ENCODE peak calls at places on chromosomes 13 and 19, in five cellular contexts. W is adrenal gland, B is H1, U is heart right ventricle, X is astrocyte of the spinal cord. I is an unnamed sample.

GRCh38 chr13:99813346-99814095 is 158.0 kb downstream of the ZIC5 start:
- DNase-seq in W (no peak), B (no peak), U (no peak), X (no peak), I (no peak)

GRCh38 chr19:4183967-4184717 is 1.7 kb downstream of the ANKRD24 start:
- DNase-seq in W (no peak), B (no peak), U (no peak), X (no peak), I (no peak)

GRCh38 chr19:49407079-49407478 is 16.2 kb downstream of the PTH2 start:
- DNase-seq in W (no peak), B (no peak), U (no peak), X (no peak), I (no peak)

GRCh38 chr19:38538793-38539528 is 78.8 kb downstream of the MAP4K1 start:
- DNase-seq in W (no peak), B (no peak), U (no peak), X (no peak), I (no peak)

GRCh38 chr19:6608950-6609349 is 18.0 kb upstream of the CD70 start:
- DNase-seq in W (no peak), B (no peak), U (no peak), X (no peak), I (no peak)

GRCh38 chr13:41458187-41458938 is 1.0 kb downstream of the RGCC start:
- DNase-seq in W (no peak), B (no peak), U (no peak), X (peak), I (no peak)

GRCh38 chr19:49340865-49341718 is 5.9 kb downstream of the CD37 start:
- DNase-seq in W (no peak), B (no peak), U (no peak), X (no peak), I (no peak)

GRCh38 chr13:99433543-99434075 is 67.7 kb upstream of the TM9SF2 start:
- DNase-seq in W (no peak), B (no peak), U (no peak), X (no peak), I (no peak)

GRCh38 chr19:34104099-34104498 is 68.2 kb upstream of the LSM14A start:
- DNase-seq in W (no peak), B (no peak), U (no peak), X (no peak), I (no peak)

GRCh38 chr13:70107498-70108271 is at the start of gene ATXN8OS:
- DNase-seq in W (no peak), B (no peak), U (no peak), X (peak), I (no peak)

GRCh38 chr13:45838171-45838745 is 13.3 kb downstream of the SIAH3 start:
- DNase-seq in W (no peak), B (no peak), U (no peak), X (no peak), I (no peak)

GRCh38 chr19:18477042-18477760 is 39.3 kb upstream of the ISYNA1 start:
- DNase-seq in W (no peak), B (no peak), U (no peak), X (no peak), I (no peak)

GRCh38 chr19:44303976-44304568 is 753 bp downstream of the ZNF235 start:
- DNase-seq in W (peak), B (no peak), U (no peak), X (peak), I (no peak)

GRCh38 chr19:19461671-19462622 is 53.4 kb downstream of the TSSK6 start:
- DNase-seq in W (peak), B (peak), U (peak), X (peak), I (no peak)

GRCh38 chr13:53174550-53174949 is 145.9 kb downstream of the OLFM4 start:
- DNase-seq in W (no peak), B (no peak), U (no peak), X (no peak), I (no peak)

GRCh38 chr19:18091217-18091608 is 4.5 kb upstream of the IL12RB1 start:
- DNase-seq in W (peak), B (no peak), U (peak), X (no peak), I (no peak)

GRCh38 chr13:108572782-108573211 is 56.6 kb upstream of the MYO16 start:
- DNase-seq in W (no peak), B (no peak), U (no peak), X (no peak), I (no peak)

GRCh38 chr19:7815325-7815724 is 14.7 kb upstream of the EVI5L start:
- DNase-seq in W (no peak), B (no peak), U (no peak), X (no peak), I (no peak)

GRCh38 chr13:113058129-113058987 is 47.2 kb upstream of the F7 start:
- DNase-seq in W (no peak), B (no peak), U (no peak), X (no peak), I (no peak)

GRCh38 chr19:5578094-5578846 is 10.5 kb upstream of the TINCR start:
- DNase-seq in W (peak), B (no peak), U (peak), X (no peak), I (no peak)
- H3K4me3 ChIP-seq in W (no peak), B (peak), U (no peak), X (no peak), I (peak)

GRCh38 chr19:53131085-53131484 is 1.6 kb downstream of the ZNF415 start:
- DNase-seq in W (peak), B (no peak), U (no peak), X (no peak), I (no peak)

GRCh38 chr19:53130506-53130905 is 2.2 kb downstream of the ZNF415 start:
- DNase-seq in W (peak), B (no peak), U (peak), X (no peak), I (no peak)

GRCh38 chr19:53131732-53132131 is 978 bp downstream of the ZNF415 start:
- DNase-seq in W (peak), B (no peak), U (no peak), X (no peak), I (no peak)

GRCh38 chr19:53136432-53136831 is 3.7 kb upstream of the ZNF415 start:
- DNase-seq in W (no peak), B (no peak), U (no peak), X (no peak), I (no peak)

GRCh38 chr19:53132231-53132991 is at the start of gene ZNF415:
- DNase-seq in W (peak), B (peak), U (peak), X (peak), I (peak)
- H3K4me3 ChIP-seq in W (peak), B (peak), U (peak), X (peak), I (peak)

DNA sequence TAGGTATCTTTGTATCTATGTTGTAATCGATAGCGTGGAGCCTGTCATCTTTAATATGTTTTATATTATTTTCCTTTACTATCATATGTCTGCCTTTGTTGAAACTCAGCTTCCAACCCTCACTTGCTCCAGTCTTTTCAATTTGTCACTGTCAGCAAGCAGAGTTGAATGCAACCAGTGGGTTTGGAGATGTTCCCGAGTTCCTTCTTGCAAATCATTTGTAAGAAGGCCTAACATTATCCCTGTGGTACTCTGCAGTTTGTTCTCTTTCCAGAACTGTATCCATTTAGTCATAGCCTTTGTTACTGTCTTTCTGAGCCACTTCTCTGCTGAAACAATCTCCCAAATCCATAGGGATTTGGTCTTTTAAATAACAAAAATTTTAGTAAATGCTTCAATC is 41.8 kb downstream of the RNASEH2B start:
- DNase-seq in W (no peak), B (no peak), U (no peak), X (peak), I (no peak)
- H3K4me3 ChIP-seq in W (no peak), B (no peak), U (no peak), X (no peak), I (no peak)

DNA sequence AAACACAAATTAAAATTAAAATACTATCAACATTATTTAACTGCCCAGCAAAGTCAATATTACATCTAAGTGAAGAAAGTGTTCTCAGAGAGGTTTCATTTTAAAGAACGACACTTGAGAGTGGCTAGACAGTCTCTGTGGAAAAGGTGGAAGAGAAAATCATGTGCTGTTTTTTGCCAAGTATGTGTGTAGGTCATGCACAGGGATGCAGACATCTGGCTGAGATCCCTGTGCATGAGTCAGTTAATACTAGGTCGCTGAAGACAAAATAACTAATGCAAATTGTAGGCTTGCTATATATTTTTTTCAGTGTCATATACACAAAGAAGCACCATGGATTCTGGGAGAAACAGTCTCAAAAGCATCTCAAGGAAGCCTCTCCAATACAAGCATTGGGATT is 44.3 kb upstream of the ENOX1 start:
- DNase-seq in W (no peak), B (no peak), U (no peak), X (peak), I (no peak)
- H3K4me3 ChIP-seq in W (no peak), B (no peak), U (no peak), X (no peak), I (no peak)

DNA sequence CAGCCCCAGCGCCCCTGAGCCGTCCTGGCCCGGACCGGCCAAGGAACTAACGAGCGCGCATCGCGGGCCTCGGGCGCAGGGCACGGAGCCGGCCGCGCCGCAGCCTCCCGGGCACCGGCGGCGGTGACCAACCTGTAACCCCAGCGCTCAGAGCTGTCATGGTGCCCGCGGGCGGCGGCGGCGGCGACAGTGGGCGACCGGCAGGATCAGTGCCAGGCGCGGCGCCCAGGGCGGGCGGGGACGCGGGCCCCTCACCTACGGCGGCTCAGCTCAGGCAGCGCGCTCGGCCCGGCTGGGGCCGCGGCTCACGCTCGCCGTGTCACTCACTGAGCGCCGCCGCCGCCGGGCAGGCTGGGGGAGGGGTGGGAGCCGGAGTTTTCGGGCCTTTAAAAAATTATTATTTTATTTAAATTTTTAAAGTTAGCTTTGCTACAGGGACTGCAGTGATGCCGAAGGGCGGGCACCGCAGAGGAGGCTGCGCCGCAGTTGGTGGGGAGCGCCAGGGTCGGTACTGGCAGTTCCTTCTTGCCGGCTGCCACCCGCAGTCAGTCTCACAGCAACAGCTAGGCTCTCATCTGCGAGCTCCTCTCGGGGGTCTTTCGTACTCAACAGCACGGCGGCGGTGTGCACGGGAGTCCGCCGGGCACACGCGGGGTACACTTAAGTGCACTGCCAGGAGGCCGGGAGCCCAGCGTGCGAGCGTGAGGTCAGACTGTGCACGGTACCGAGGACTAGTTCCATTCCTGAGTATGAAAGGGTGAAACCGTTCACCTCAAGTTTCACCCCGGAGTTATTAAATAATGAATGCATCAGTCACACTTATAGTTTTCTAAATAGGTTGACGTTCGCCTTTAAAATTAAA is at the start of gene NALCN:
- DNase-seq in W (peak), B (no peak), U (no peak), X (peak), I (no peak)
- H3K4me3 ChIP-seq in W (peak), B (peak), U (peak), X (peak), I (peak)

DNA sequence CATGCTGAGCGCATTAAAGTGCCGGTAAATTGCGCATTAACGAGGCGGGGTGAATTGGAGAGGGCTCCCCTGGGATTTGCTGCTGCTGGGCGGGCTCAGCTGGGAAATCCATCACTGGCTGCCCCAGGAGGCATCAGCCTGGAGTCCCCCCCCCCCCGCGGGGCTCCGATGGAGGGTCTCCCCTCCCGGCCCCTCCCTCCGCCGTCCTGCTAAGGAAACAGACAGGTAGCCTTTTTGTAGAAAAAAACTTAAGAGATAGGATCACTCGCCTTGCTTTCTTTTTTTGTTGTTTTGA is 6.8 kb downstream of the TLE6 start:
- DNase-seq in W (peak), B (no peak), U (no peak), X (no peak), I (peak)
- H3K4me3 ChIP-seq in W (peak), B (no peak), U (peak), X (peak), I (peak)

DNA sequence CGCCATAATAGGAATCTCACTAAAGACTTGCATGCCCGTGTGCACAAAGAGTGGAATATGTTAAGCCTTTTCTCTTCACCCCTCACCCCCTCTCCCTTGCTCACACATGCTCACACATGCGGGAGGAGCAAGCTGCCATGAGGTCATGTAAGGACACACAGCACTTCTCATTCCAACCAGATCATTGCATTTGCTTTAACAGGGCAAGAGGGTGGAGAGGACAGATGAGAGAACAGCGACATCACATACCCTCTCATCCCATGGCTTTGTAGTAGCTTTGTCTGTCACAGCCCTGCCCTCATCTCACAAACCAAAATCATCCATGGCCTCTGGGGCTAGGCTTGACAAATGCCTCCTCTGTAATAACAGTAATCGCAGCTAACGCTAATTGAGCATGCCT is 145.6 kb upstream of the FRY start:
- DNase-seq in W (no peak), B (no peak), U (peak), X (no peak), I (no peak)
- H3K4me3 ChIP-seq in W (no peak), B (no peak), U (no peak), X (no peak), I (no peak)

GRCh38 chr19:42170052-42170451 is 37.8 kb upstream of the POU2F2 start:
- DNase-seq in W (no peak), B (no peak), U (no peak), X (no peak), I (no peak)
- H3K4me3 ChIP-seq in W (no peak), B (no peak), U (no peak), X (no peak), I (no peak)

DNA sequence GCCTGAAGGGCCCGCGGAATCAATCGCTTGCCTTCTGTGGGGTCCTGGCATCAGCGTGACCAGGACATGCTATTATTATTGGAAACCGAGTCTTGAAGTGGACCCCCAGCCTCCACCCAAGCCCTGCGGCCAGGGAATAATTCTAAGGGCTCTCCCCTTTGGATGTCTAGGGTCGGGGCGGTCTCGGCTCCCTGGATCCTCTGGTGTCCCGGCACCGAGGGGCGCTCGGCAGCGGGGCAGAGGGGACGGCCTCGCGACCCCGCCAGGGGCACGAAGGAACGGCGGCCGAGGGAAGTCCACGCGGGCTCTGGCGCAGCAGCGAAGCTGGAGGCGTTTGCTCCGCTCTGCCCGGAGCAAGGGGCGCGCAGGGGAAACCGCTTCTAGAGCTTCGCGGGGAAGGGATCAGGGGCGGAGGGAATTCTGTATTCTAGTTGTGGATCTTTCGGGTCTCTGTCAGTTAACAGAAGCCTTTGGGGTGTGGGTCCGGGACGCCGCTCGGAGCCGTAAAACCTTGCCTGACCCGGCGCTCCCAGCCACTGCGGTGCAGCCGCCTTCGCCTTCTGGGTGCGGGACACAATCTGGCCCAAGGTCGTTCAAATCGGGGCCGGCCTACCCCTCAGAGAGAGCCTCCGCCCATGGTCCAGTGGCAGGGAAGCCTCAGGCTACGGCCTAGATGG is 118.2 kb downstream of the KCNRG start:
- DNase-seq in W (no peak), B (no peak), U (no peak), X (no peak), I (no peak)
- H3K4me3 ChIP-seq in W (no peak), B (peak), U (no peak), X (no peak), I (no peak)